ENCODE peak calls at places on chromosomes 6 and 20, in six cellular contexts. Z, B, I, C, P and K are unnamed samples.

GRCh38 chr20:15236812-15237211 is 899.4 kb upstream of the FLRT3 start:
- DNase-seq in Z (no peak), C (no peak), P (peak), I (peak), B (no peak), K (no peak)

GRCh38 chr20:58986968-58987517 is 6.0 kb downstream of the NELFCD start:
- DNase-seq in B (no peak), C (no peak), P (no peak), Z (no peak), I (no peak), K (no peak)

GRCh38 chr20:38159949-38160756 is 4.9 kb downstream of the TGM2 start:
- DNase-seq in B (no peak), C (no peak), P (no peak), Z (no peak), I (no peak), K (no peak)

GRCh38 chr20:9062066-9062465 is 6.8 kb upstream of the PLCB4 start:
- DNase-seq in B (no peak), Z (no peak), I (no peak), P (no peak), C (no peak), K (no peak)

GRCh38 chr6:41286544-41287346 is at the start of gene TREM1:
- DNase-seq in B (no peak), P (peak), I (no peak), Z (no peak), C (no peak), K (peak)

GRCh38 chr6:2945069-2945452 is 26.3 kb downstream of the SERPINB6 start:
- DNase-seq in Z (no peak), C (no peak), I (no peak), P (no peak), B (no peak), K (no peak)

GRCh38 chr6:39992861-39993622 is 58.8 kb upstream of the MOCS1 start:
- DNase-seq in P (no peak), B (no peak), Z (no peak), I (no peak), C (no peak), K (no peak)

GRCh38 chr20:10855031-10855430 is 181.2 kb upstream of the JAG1 start:
- DNase-seq in I (no peak), P (no peak), C (no peak), Z (no peak), B (no peak), K (no peak)

GRCh38 chr20:23260181-23260840 is 90.3 kb upstream of the NXT1 start:
- DNase-seq in P (no peak), B (no peak), I (no peak), Z (no peak), C (no peak), K (no peak)

GRCh38 chr6:33213166-33213988 is 5.1 kb downstream of the RING1 start:
- DNase-seq in C (no peak), B (no peak), Z (peak), I (no peak), P (no peak), K (no peak)

GRCh38 chr6:166687538-166688259 is 60.6 kb upstream of the RPS6KA2 start:
- DNase-seq in P (no peak), C (no peak), B (no peak), I (no peak), Z (no peak), K (no peak)

GRCh38 chr20:37986873-37987601 is 46.2 kb downstream of the TTI1 start:
- DNase-seq in C (no peak), B (no peak), Z (no peak), I (peak), P (peak), K (peak)

GRCh38 chr6:69456086-69456485 is 340.7 kb downstream of the LMBRD1 start:
- DNase-seq in B (no peak), C (no peak), P (no peak), I (no peak), Z (no peak), K (peak)

GRCh38 chr6:21992178-21992967 is 304.5 kb downstream of the PRL start:
- DNase-seq in C (no peak), I (no peak), B (no peak), P (peak), Z (peak), K (no peak)

GRCh38 chr6:41531016-41531415 is 15.2 kb upstream of the FOXP4 start:
- DNase-seq in I (no peak), C (no peak), Z (no peak), P (no peak), B (no peak), K (no peak)

GRCh38 chr20:25750765-25751696 is 54.4 kb upstream of the ZNF337 start:
- DNase-seq in C (peak), Z (peak), P (no peak), I (peak), B (peak), K (peak)

GRCh38 chr20:58246346-58246745 is 17.9 kb upstream of the ANKRD60 start:
- DNase-seq in I (no peak), B (no peak), P (no peak), Z (no peak), C (no peak), K (no peak)

GRCh38 chr20:59571591-59572314 is 32.6 kb upstream of the PHACTR3 start:
- DNase-seq in Z (peak), I (peak), C (peak), P (peak), B (peak), K (peak)

GRCh38 chr20:45100563-45101245 is at the start of gene KCNS1:
- DNase-seq in B (no peak), I (no peak), P (no peak), C (no peak), Z (peak), K (no peak)